ENCODE peak calls at places on chromosomes 11 and 22, in six cellular contexts. L is GM23338, S is neural progenitor cell, H is mammary epithelial cell, U is GM23248, F is neuronal stem cell. C is an unnamed sample.

GRCh38 chr11:11510939-11511338 is 110.9 kb downstream of the GALNT18 start:
- DNase-seq in S (peak; percentile 46), H (peak; percentile 35), F (peak; percentile 47), U (no peak), L (peak; percentile 5), C (no peak)

GRCh38 chr22:38872831-38873248 is 824 bp upstream of the CBX6 start:
- DNase-seq in L (peak; percentile 75), F (no peak), S (peak; percentile 75), H (no peak), U (peak; percentile 73), C (peak; percentile 34)

GRCh38 chr11:45926001-45926401 is 3.5 kb downstream of the LARGE2 start:
- DNase-seq in S (no peak), H (no peak), F (no peak), L (no peak), U (no peak), C (no peak)

GRCh38 chr11:2213384-2213842 is 41.8 kb upstream of the TH start:
- DNase-seq in F (no peak), S (peak; percentile 54), H (no peak), L (no peak), U (no peak), C (no peak)

GRCh38 chr11:113979427-113979826 is 4.5 kb downstream of the HTR3A start:
- DNase-seq in S (no peak), U (no peak), L (no peak), H (no peak), F (no peak), C (no peak)

GRCh38 chr11:114209904-114210303 is 86.3 kb upstream of the NNMT start:
- DNase-seq in H (no peak), L (no peak), F (peak; percentile 47), S (peak; percentile 31), U (no peak), C (no peak)

GRCh38 chr22:44765571-44766285 is 13.4 kb downstream of the ARHGAP8 start:
- DNase-seq in L (no peak), F (no peak), S (no peak), U (no peak), H (no peak), C (no peak)

GRCh38 chr11:19117760-19118097 is 761 bp downstream of the ZDHHC13 start:
- DNase-seq in H (no peak), F (no peak), S (no peak), U (no peak), L (no peak), C (peak; percentile 49)

GRCh38 chr22:19891350-19892248 is 36.9 kb upstream of the GNB1L start:
- DNase-seq in L (peak; percentile 90), S (peak; percentile 95), U (peak; percentile 92), F (peak; percentile 71), H (peak; percentile 85), C (peak; percentile 90)

GRCh38 chr22:37377927-37378326 is 49.4 kb downstream of the ELFN2 start:
- DNase-seq in S (no peak), F (no peak), H (no peak), U (no peak), L (no peak), C (no peak)

GRCh38 chr22:27241430-27242110 is 560.0 kb downstream of the MN1 start:
- DNase-seq in H (no peak), F (no peak), U (peak; percentile 32), L (no peak), S (no peak), C (peak; percentile 83)

GRCh38 chr11:70255717-70256116 is 14.8 kb upstream of the PPFIA1 start:
- DNase-seq in U (no peak), F (no peak), S (no peak), L (no peak), H (no peak), C (no peak)

GRCh38 chr11:101620026-101620425 is 36.2 kb upstream of the TRPC6 start:
- DNase-seq in U (no peak), S (no peak), L (no peak), H (no peak), F (no peak), C (no peak)

GRCh38 chr22:50141891-50142363 is 28.6 kb upstream of the PANX2 start:
- DNase-seq in H (no peak), F (peak; percentile 29), U (no peak), S (peak; percentile 76), L (peak; percentile 76), C (no peak)

GRCh38 chr22:25729016-25729415 is 13.0 kb upstream of the MYO18B start:
- DNase-seq in U (no peak), H (no peak), S (no peak), F (no peak), L (no peak), C (no peak)

GRCh38 chr11:117959438-117960149 is 26.6 kb upstream of the IL10RA start:
- DNase-seq in U (no peak), H (no peak), S (no peak), F (no peak), L (no peak), C (no peak)
- H3K4me2 ChIP-seq in U (no peak overlapping the region), H (no peak overlapping the region), S (no peak overlapping the region), F (no peak overlapping the region), L (no peak overlapping the region), C (no peak overlapping the region)

GRCh38 chr11:7576671-7577225 is 62.9 kb downstream of the PPFIBP2 start:
- DNase-seq in S (no peak), L (peak; percentile 19), H (no peak), F (no peak), U (peak; percentile 71), C (peak; percentile 41)
- H3K4me1 ChIP-seq in S (peaks cover 35% of the 10 kb centered on the region), L (peaks cover 76% of the 10 kb centered on the region), H (peaks cover 39% of the 10 kb centered on the region), F (peaks cover 21% of the 10 kb centered on the region), U (peaks cover 67% of the 10 kb centered on the region), C (peaks cover 18% of the 10 kb centered on the region)

GRCh38 chr11:118939948-118940598 is 14.3 kb upstream of the BCL9L start:
- DNase-seq in U (peak; percentile 16), L (peak; percentile 80), S (peak; percentile 16), F (no peak), H (no peak), C (no peak)

GRCh38 chr11:118933486-118933885 is 7.8 kb upstream of the BCL9L start:
- DNase-seq in S (no peak), U (peak; percentile 37), L (no peak), F (no peak), H (no peak), C (peak; percentile 44)

GRCh38 chr11:118939412-118939915 is 13.7 kb upstream of the BCL9L start:
- DNase-seq in U (no peak), S (peak; percentile 17), F (no peak), H (no peak), L (no peak), C (no peak)

GRCh38 chr11:118935381-118935780 is 9.7 kb upstream of the BCL9L start:
- DNase-seq in H (no peak), L (no peak), S (no peak), U (no peak), F (no peak), C (no peak)

GRCh38 chr11:118938491-118939411 is 13.0 kb upstream of the BCL9L start:
- DNase-seq in L (no peak), S (no peak), U (peak; percentile 68), H (peak; percentile 97), F (no peak), C (no peak)
- H3K4me2 ChIP-seq in L (peak overlapping the region; percentile 72), S (no peak overlapping the region), U (no peak overlapping the region), H (no peak overlapping the region), F (no peak overlapping the region), C (no peak overlapping the region)

GRCh38 chr11:44729718-44730117 is 3.0 kb downstream of the TSPAN18 start:
- DNase-seq in L (no peak), F (no peak), S (no peak), H (peak; percentile 4), U (no peak), C (peak; percentile 44)
- H3K4me1 ChIP-seq in L (peaks cover 75% of the 10 kb centered on the region), F (peaks cover 41% of the 10 kb centered on the region), S (peaks cover 70% of the 10 kb centered on the region), H (peaks cover 8% of the 10 kb centered on the region), U (no peaks in the 10 kb centered on the region), C (peaks cover 35% of the 10 kb centered on the region)

GRCh38 chr22:29209624-29209929 is 3.9 kb downstream of the EMID1 start:
- DNase-seq in L (peak; percentile 39), F (no peak), U (no peak), H (no peak), S (no peak), C (no peak)
- H3K4me2 ChIP-seq in L (no peak overlapping the region), F (no peak overlapping the region), U (no peak overlapping the region), H (no peak overlapping the region), S (no peak overlapping the region), C (no peak overlapping the region)

DNA sequence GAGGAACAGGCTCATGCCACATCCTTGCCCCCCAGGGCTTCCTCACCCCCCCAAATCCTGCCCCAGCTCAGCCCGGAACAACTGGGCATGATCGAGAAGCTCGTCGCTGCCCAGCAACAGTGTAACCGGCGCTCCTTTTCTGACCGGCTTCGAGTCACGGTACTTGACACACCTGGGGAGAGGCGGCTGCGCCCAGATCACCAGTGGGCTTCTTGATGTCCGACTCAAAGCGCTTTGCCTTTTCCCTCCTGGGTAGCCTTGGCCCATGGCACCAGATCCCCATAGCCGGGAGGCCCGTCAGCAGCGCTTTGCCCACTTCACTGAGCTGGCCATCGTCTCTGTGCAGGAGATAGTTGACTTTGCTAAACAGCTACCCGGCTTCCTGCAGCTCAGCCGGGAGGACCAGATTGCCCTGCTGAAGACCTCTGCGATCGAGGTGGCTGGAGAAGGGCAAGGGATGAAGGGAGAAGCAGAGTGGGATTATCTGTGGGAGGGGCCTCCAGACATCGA is 3.5 kb downstream of the NR1H3 start:
- DNase-seq in H (no peak), U (no peak), F (no peak), S (no peak), L (no peak), C (no peak)
- H3K4me1 ChIP-seq in H (peaks cover 17% of the 10 kb centered on the region), U (peaks cover 23% of the 10 kb centered on the region), F (peaks cover 19% of the 10 kb centered on the region), S (peaks cover 20% of the 10 kb centered on the region), L (peaks cover 28% of the 10 kb centered on the region), C (peaks cover 27% of the 10 kb centered on the region)

GRCh38 chr11:48036011-48036410 is 55.7 kb downstream of the PTPRJ start:
- DNase-seq in F (no peak), H (no peak), S (no peak), U (peak; percentile 37), L (peak; percentile 62), C (no peak)

GRCh38 chr11:48031602-48032001 is 51.2 kb downstream of the PTPRJ start:
- DNase-seq in F (no peak), U (no peak), L (no peak), S (no peak), H (no peak), C (no peak)

GRCh38 chr11:48036466-48036865 is 56.1 kb downstream of the PTPRJ start:
- DNase-seq in S (no peak), F (no peak), L (no peak), H (no peak), U (peak; percentile 71), C (no peak)

GRCh38 chr11:48034926-48035876 is 54.8 kb downstream of the PTPRJ start:
- DNase-seq in H (no peak), S (no peak), F (no peak), U (peak; percentile 54), L (no peak), C (no peak)

DNA sequence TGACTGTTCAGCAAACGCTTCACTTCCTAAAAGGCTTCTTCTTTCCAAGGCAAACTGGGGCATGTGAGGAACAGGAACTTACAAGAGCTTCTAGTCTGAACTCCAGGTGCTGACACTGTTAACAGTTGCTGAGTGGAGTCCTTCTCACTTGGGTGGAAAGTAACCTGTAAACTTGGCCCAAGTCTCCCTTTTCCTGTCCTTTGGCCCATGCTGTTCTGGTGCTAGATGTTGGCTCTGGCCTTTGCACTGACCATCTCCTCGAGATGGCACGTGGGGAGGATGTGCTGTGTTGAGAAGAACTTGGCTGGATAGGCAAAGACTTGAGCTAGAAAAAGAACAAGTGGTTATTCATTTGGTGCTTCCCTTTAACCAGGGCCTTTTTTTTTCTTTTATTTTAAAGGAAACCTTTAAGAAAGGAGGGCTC is 53.6 kb downstream of the PTPRJ start:
- DNase-seq in H (no peak), S (no peak), F (no peak), L (no peak), U (no peak), C (no peak)
- H3K4me2 ChIP-seq in H (no peak overlapping the region), S (no peak overlapping the region), F (no peak overlapping the region), L (no peak overlapping the region), U (no peak overlapping the region), C (no peak overlapping the region)

GRCh38 chr11:118312328-118312727 is 7.8 kb downstream of the CD3E start:
- DNase-seq in S (no peak), U (no peak), H (no peak), L (no peak), F (no peak), C (no peak)
- H3K4me1 ChIP-seq in S (peaks cover 25% of the 10 kb centered on the region), U (no peaks in the 10 kb centered on the region), H (peaks cover 14% of the 10 kb centered on the region), L (peaks cover 23% of the 10 kb centered on the region), F (no peaks in the 10 kb centered on the region), C (no peaks in the 10 kb centered on the region)